ENCODE peak calls at places on chromosome 11, in four cellular contexts. One of them, this sample, is unnamed. For H3K27me3, the result is how much of the 10 kb centered on the place peaks cover.

GRCh38 chr11:22516136-22516535 is 109.5 kb downstream of the FANCF start:
- DNase-seq in trophoblast cell: no peak
- DNase-seq in mesendoderm: no peak
- DNase-seq in adipocyte: no peak
- DNase-seq in this sample: no peak

GRCh38 chr11:61955416-61956135 is 5.4 kb downstream of the BEST1 start:
- DNase-seq in trophoblast cell: no peak
- DNase-seq in mesendoderm: peak
- DNase-seq in adipocyte: no peak
- DNase-seq in this sample: no peak

GRCh38 chr11:22491826-22492225 is 133.8 kb downstream of the FANCF start:
- DNase-seq in trophoblast cell: no peak
- DNase-seq in mesendoderm: peak
- DNase-seq in adipocyte: peak
- DNase-seq in this sample: no peak

GRCh38 chr11:130673698-130674097 is 225.3 kb downstream of the ADAMTS15 start:
- DNase-seq in trophoblast cell: no peak
- DNase-seq in mesendoderm: peak
- DNase-seq in adipocyte: no peak
- DNase-seq in this sample: no peak

GRCh38 chr11:85595285-85595884 is 31.8 kb downstream of the DLG2 start:
- DNase-seq in trophoblast cell: no peak
- DNase-seq in mesendoderm: peak
- DNase-seq in adipocyte: peak
- DNase-seq in this sample: no peak

GRCh38 chr11:46238078-46238966 is 39.1 kb upstream of the CREB3L1 start:
- DNase-seq in trophoblast cell: peak
- DNase-seq in mesendoderm: peak
- DNase-seq in adipocyte: peak
- DNase-seq in this sample: no peak

GRCh38 chr11:103798029-103798428 is 238.4 kb upstream of the DDI1 start:
- DNase-seq in trophoblast cell: no peak
- DNase-seq in mesendoderm: no peak
- DNase-seq in adipocyte: peak
- DNase-seq in this sample: no peak

GRCh38 chr11:3627291-3627690 is 14.5 kb downstream of the ART5 start:
- DNase-seq in trophoblast cell: no peak
- DNase-seq in mesendoderm: peak
- DNase-seq in adipocyte: peak
- DNase-seq in this sample: no peak

GRCh38 chr11:62124186-62125113 is 639 bp downstream of the INCENP start:
- DNase-seq in trophoblast cell: peak
- DNase-seq in mesendoderm: peak
- DNase-seq in adipocyte: peak
- DNase-seq in this sample: no peak

GRCh38 chr11:95699631-95700470 is 89.7 kb downstream of the FAM76B start:
- DNase-seq in trophoblast cell: no peak
- DNase-seq in mesendoderm: no peak
- DNase-seq in adipocyte: peak
- DNase-seq in this sample: no peak

GRCh38 chr11:75338516-75339218 is 12.8 kb downstream of the ARRB1 start:
- DNase-seq in trophoblast cell: no peak
- DNase-seq in mesendoderm: no peak
- DNase-seq in adipocyte: no peak
- DNase-seq in this sample: no peak

GRCh38 chr11:10725114-10725906 is 25.7 kb upstream of the CTR9 start:
- DNase-seq in trophoblast cell: no peak
- DNase-seq in mesendoderm: no peak
- DNase-seq in adipocyte: no peak
- DNase-seq in this sample: no peak

GRCh38 chr11:31437742-31438435 is 68.2 kb downstream of the DNAJC24 start:
- DNase-seq in trophoblast cell: no peak
- DNase-seq in mesendoderm: no peak
- DNase-seq in adipocyte: peak
- DNase-seq in this sample: no peak

GRCh38 chr11:100687630-100688395 is 725 bp downstream of the ARHGAP42 start:
- DNase-seq in trophoblast cell: peak
- DNase-seq in mesendoderm: peak
- DNase-seq in adipocyte: peak
- DNase-seq in this sample: peak

GRCh38 chr11:11416917-11417316 is 63.9 kb upstream of the CSNK2A3 start:
- DNase-seq in trophoblast cell: peak
- DNase-seq in mesendoderm: peak
- DNase-seq in adipocyte: peak
- DNase-seq in this sample: no peak

GRCh38 chr11:47524200-47524874 is 28.6 kb downstream of the CELF1 start:
- DNase-seq in trophoblast cell: no peak
- DNase-seq in mesendoderm: no peak
- DNase-seq in adipocyte: no peak
- DNase-seq in this sample: no peak

GRCh38 chr11:38446336-38446735 is 1848.3 kb upstream of the RAG2 start:
- DNase-seq in trophoblast cell: no peak
- DNase-seq in mesendoderm: no peak
- DNase-seq in adipocyte: no peak
- DNase-seq in this sample: no peak

GRCh38 chr11:66044757-66045156 is 4.2 kb downstream of the GAL3ST3 start:
- DNase-seq in trophoblast cell: no peak
- DNase-seq in mesendoderm: no peak
- DNase-seq in adipocyte: no peak
- DNase-seq in this sample: no peak

GRCh38 chr11:122853971-122854446 is 15.7 kb downstream of the CRTAM start:
- DNase-seq in trophoblast cell: peak
- DNase-seq in mesendoderm: peak
- DNase-seq in adipocyte: peak
- DNase-seq in this sample: peak

GRCh38 chr11:67674442-67674871 is at the start of gene ALDH3B2:
- DNase-seq in trophoblast cell: peak
- DNase-seq in mesendoderm: peak
- DNase-seq in adipocyte: no peak
- DNase-seq in this sample: no peak

GRCh38 chr11:65794570-65795510 is 8.0 kb downstream of the OVOL1 start:
- DNase-seq in trophoblast cell: no peak
- DNase-seq in mesendoderm: no peak
- DNase-seq in adipocyte: no peak
- DNase-seq in this sample: no peak

GRCh38 chr11:113274708-113275582 is 39.4 kb upstream of the TTC12 start:
- DNase-seq in trophoblast cell: no peak
- DNase-seq in mesendoderm: peak
- DNase-seq in adipocyte: no peak
- DNase-seq in this sample: peak

GRCh38 chr11:77779935-77780334 is 40.6 kb downstream of the RSF1 start:
- DNase-seq in trophoblast cell: no peak
- DNase-seq in mesendoderm: peak
- DNase-seq in adipocyte: peak
- DNase-seq in this sample: peak

GRCh38 chr11:83241291-83241946 is 44.7 kb downstream of the CCDC90B start:
- DNase-seq in trophoblast cell: peak
- DNase-seq in mesendoderm: peak
- DNase-seq in adipocyte: peak
- DNase-seq in this sample: peak

GRCh38 chr11:61541568-61541967 is 33.0 kb downstream of the LRRC10B start:
- DNase-seq in trophoblast cell: no peak
- DNase-seq in mesendoderm: peak
- DNase-seq in adipocyte: peak
- DNase-seq in this sample: peak

GRCh38 chr11:13288375-13289029 is 10.9 kb downstream of the BMAL1 start:
- DNase-seq in trophoblast cell: no peak
- DNase-seq in mesendoderm: no peak
- DNase-seq in adipocyte: peak
- DNase-seq in this sample: no peak

GRCh38 chr11:27696112-27696511 is 4.1 kb downstream of the BDNF start:
- DNase-seq in trophoblast cell: no peak
- DNase-seq in mesendoderm: no peak
- DNase-seq in adipocyte: peak
- DNase-seq in this sample: no peak

GRCh38 chr11:59259867-59260475 is 47.2 kb upstream of the MPEG1 start:
- DNase-seq in trophoblast cell: no peak
- DNase-seq in mesendoderm: no peak
- DNase-seq in adipocyte: no peak
- DNase-seq in this sample: no peak

GRCh38 chr11:75867778-75868374 is 52.9 kb downstream of the UVRAG start:
- DNase-seq in trophoblast cell: peak
- DNase-seq in mesendoderm: peak
- DNase-seq in adipocyte: peak
- DNase-seq in this sample: peak

GRCh38 chr11:130908770-130909625 is 7.3 kb downstream of the SNX19 start:
- DNase-seq in trophoblast cell: no peak
- DNase-seq in mesendoderm: no peak
- DNase-seq in adipocyte: peak
- DNase-seq in this sample: no peak

GRCh38 chr11:118629761-118630661 is 22.6 kb downstream of the PHLDB1 start:
- DNase-seq in trophoblast cell: no peak
- DNase-seq in mesendoderm: no peak
- DNase-seq in adipocyte: no peak
- DNase-seq in this sample: no peak

GRCh38 chr11:58134151-58134550 is 8.8 kb upstream of the OR9I1 start:
- DNase-seq in trophoblast cell: no peak
- DNase-seq in mesendoderm: peak
- DNase-seq in adipocyte: no peak
- DNase-seq in this sample: no peak

GRCh38 chr11:93817426-93818348 is 32.7 kb downstream of the VSTM5 start:
- DNase-seq in trophoblast cell: peak
- DNase-seq in mesendoderm: peak
- DNase-seq in adipocyte: no peak
- DNase-seq in this sample: no peak

GRCh38 chr11:77299528-77299993 is 1.9 kb downstream of the GDPD4 start:
- DNase-seq in trophoblast cell: no peak
- DNase-seq in mesendoderm: no peak
- DNase-seq in adipocyte: no peak
- DNase-seq in this sample: no peak

GRCh38 chr11:382081-382643 is 11.8 kb upstream of the PKP3 start:
- DNase-seq in trophoblast cell: no peak
- DNase-seq in mesendoderm: no peak
- DNase-seq in adipocyte: no peak
- DNase-seq in this sample: no peak

GRCh38 chr11:29321293-29322132 is 695.3 kb downstream of the KCNA4 start:
- DNase-seq in trophoblast cell: no peak
- DNase-seq in mesendoderm: no peak
- DNase-seq in adipocyte: no peak
- DNase-seq in this sample: no peak

GRCh38 chr11:898160-898517 is 12.5 kb downstream of the CHID1 start:
- DNase-seq in trophoblast cell: no peak
- DNase-seq in mesendoderm: peak
- DNase-seq in adipocyte: peak
- DNase-seq in this sample: no peak

GRCh38 chr11:78698612-78699011 is 123.9 kb upstream of the NARS2 start:
- DNase-seq in trophoblast cell: no peak
- DNase-seq in mesendoderm: no peak
- DNase-seq in adipocyte: peak
- DNase-seq in this sample: no peak

GRCh38 chr11:109933126-109933525 is 160.1 kb upstream of the ZC3H12C start:
- DNase-seq in trophoblast cell: peak
- DNase-seq in mesendoderm: no peak
- DNase-seq in adipocyte: no peak
- DNase-seq in this sample: no peak

GRCh38 chr11:128407962-128408361 is 179.4 kb downstream of the ETS1 start:
- DNase-seq in trophoblast cell: peak
- DNase-seq in mesendoderm: peak
- DNase-seq in adipocyte: peak
- DNase-seq in this sample: no peak

GRCh38 chr11:128411149-128411548 is 176.2 kb downstream of the ETS1 start:
- DNase-seq in trophoblast cell: no peak
- DNase-seq in mesendoderm: no peak
- DNase-seq in adipocyte: no peak
- DNase-seq in this sample: no peak

GRCh38 chr11:128406365-128406706 is 181.0 kb downstream of the ETS1 start:
- DNase-seq in trophoblast cell: no peak
- DNase-seq in mesendoderm: peak
- DNase-seq in adipocyte: no peak
- DNase-seq in this sample: peak

GRCh38 chr11:128411812-128412211 is 175.5 kb downstream of the ETS1 start:
- DNase-seq in trophoblast cell: no peak
- DNase-seq in mesendoderm: no peak
- DNase-seq in adipocyte: no peak
- DNase-seq in this sample: no peak

GRCh38 chr11:128409476-128409875 is 177.9 kb downstream of the ETS1 start:
- DNase-seq in trophoblast cell: no peak
- DNase-seq in mesendoderm: no peak
- DNase-seq in adipocyte: peak
- DNase-seq in this sample: no peak
- H3K9ac ChIP-seq in trophoblast cell: no peak
- H3K9ac ChIP-seq in mesendoderm: no peak
- H3K9ac ChIP-seq in adipocyte: no peak
- H3K9ac ChIP-seq in this sample: no peak

DNA sequence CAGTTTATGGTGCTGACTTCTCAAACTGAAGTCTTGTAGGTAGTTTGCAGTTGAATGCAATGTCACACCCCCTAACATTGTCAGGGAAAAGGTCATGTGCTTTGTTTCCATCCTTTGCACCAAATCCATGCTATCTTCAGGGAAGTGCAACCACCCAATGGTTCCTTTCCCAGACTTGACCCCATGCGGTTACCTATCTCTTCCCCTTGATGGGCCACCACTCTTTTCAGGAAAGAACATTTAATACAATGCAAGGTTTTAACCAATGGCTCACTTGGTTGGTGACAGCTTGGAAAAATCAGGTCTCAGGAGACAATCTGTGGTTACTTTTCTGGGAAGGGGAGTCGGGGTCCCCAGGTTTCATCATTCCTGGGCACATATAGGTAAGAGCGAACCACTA is 2.1 kb downstream of the ABTB2 start:
- DNase-seq in trophoblast cell: no peak
- DNase-seq in mesendoderm: peak
- DNase-seq in adipocyte: no peak
- DNase-seq in this sample: no peak
- H3K4me3 ChIP-seq in trophoblast cell: peak
- H3K4me3 ChIP-seq in mesendoderm: no peak
- H3K4me3 ChIP-seq in adipocyte: peak
- H3K4me3 ChIP-seq in this sample: peak

GRCh38 chr11:120105576-120105975 is 32.3 kb downstream of the TRIM29 start:
- DNase-seq in trophoblast cell: no peak
- DNase-seq in mesendoderm: no peak
- DNase-seq in adipocyte: no peak
- DNase-seq in this sample: no peak
- H3K27me3 ChIP-seq in trophoblast cell: under half
- H3K27me3 ChIP-seq in mesendoderm: under half
- H3K27me3 ChIP-seq in adipocyte: half or more
- H3K27me3 ChIP-seq in this sample: under half

GRCh38 chr11:36375348-36376314 is 79.5 kb downstream of the PRR5L start:
- DNase-seq in trophoblast cell: no peak
- DNase-seq in mesendoderm: peak
- DNase-seq in adipocyte: no peak
- DNase-seq in this sample: no peak
- H3K9ac ChIP-seq in trophoblast cell: no peak
- H3K9ac ChIP-seq in mesendoderm: peak
- H3K9ac ChIP-seq in adipocyte: no peak
- H3K9ac ChIP-seq in this sample: peak

This sample was measured in NT2/D1.